ENCODE peak calls at places on chromosomes 12 and 14, in four cellular contexts. R, P, F and Z are unnamed samples.

GRCh38 chr12:81797100-81797499 is 38.0 kb upstream of the PPFIA2 start:
- DNase-seq in F (no peak), P (no peak), R (peak; percentile 71), Z (no peak)

GRCh38 chr12:63353559-63353958 is 202.6 kb upstream of the AVPR1A start:
- DNase-seq in P (no peak), F (no peak), R (no peak), Z (no peak)

GRCh38 chr12:54689034-54689372 is 40.8 kb upstream of the DCD start:
- DNase-seq in R (peak; percentile 54), F (no peak), P (no peak), Z (no peak)

GRCh38 chr12:105992849-105993740 is 145.7 kb downstream of the NUAK1 start:
- DNase-seq in R (peak; percentile 8), P (no peak), F (no peak), Z (no peak)

GRCh38 chr14:49566714-49567113 is 19.5 kb downstream of the RPS29 start:
- DNase-seq in F (no peak), P (no peak), R (no peak), Z (no peak)

GRCh38 chr12:68479832-68480291 is 130.8 kb upstream of the RAP1B start:
- DNase-seq in F (no peak), R (no peak), P (no peak), Z (no peak)

GRCh38 chr12:6925543-6926279 is 2.0 kb upstream of the ATN1 start:
- DNase-seq in R (peak; percentile 91), F (peak; percentile 92), P (peak; percentile 86), Z (no peak)

GRCh38 chr14:87332001-87332400 is 661.0 kb downstream of the GALC start:
- DNase-seq in R (no peak), P (no peak), F (no peak), Z (no peak)

GRCh38 chr14:54724772-54725325 is 157.9 kb downstream of the SAMD4A start:
- DNase-seq in P (no peak), F (no peak), R (no peak), Z (no peak)

GRCh38 chr12:110940933-110941332 is 20.6 kb upstream of the MYL2 start:
- DNase-seq in F (no peak), R (no peak), P (no peak), Z (no peak)

GRCh38 chr14:66078031-66078430 is 408.1 kb upstream of the CCDC196 start:
- DNase-seq in R (no peak), F (no peak), P (no peak), Z (no peak)

GRCh38 chr14:64788706-64789105 is 84.5 kb downstream of the PLEKHG3 start:
- DNase-seq in P (no peak), F (peak; percentile 33), R (no peak), Z (peak; percentile 62)

GRCh38 chr12:15526033-15526432 is 203.7 kb downstream of the PTPRO start:
- DNase-seq in R (peak; percentile 17), P (no peak), F (no peak), Z (no peak)

GRCh38 chr14:99270491-99271287 is 1.3 kb downstream of the BCL11B start:
- DNase-seq in R (peak; percentile 85), P (no peak), F (peak; percentile 67), Z (no peak)

GRCh38 chr12:51926718-51927117 is 19.4 kb downstream of the ACVRL1 start:
- DNase-seq in F (peak; percentile 63), P (no peak), R (peak; percentile 74), Z (no peak)

GRCh38 chr12:82359115-82359478 is 768 bp downstream of the METTL25 start:
- DNase-seq in F (no peak), R (peak; percentile 52), P (peak; percentile 36), Z (peak; percentile 22)

GRCh38 chr14:93299831-93300230 is 33.0 kb downstream of the BTBD7 start:
- DNase-seq in R (no peak), P (no peak), F (no peak), Z (no peak)

GRCh38 chr12:15336772-15337553 is 14.7 kb downstream of the PTPRO start:
- DNase-seq in P (no peak), F (no peak), R (no peak), Z (no peak)

GRCh38 chr14:100738269-100738691 is 11.6 kb downstream of the DLK1 start:
- DNase-seq in R (no peak), F (no peak), P (peak; percentile 38), Z (no peak)

GRCh38 chr12:32270818-32271710 is 128.3 kb upstream of the FGD4 start:
- DNase-seq in P (no peak), F (no peak), R (peak; percentile 49), Z (no peak)

GRCh38 chr14:72688990-72689677 is 204.8 kb downstream of the DPF3 start:
- DNase-seq in R (no peak), F (no peak), P (no peak), Z (no peak)

GRCh38 chr12:47422656-47423055 is 283.2 kb downstream of the RPAP3 start:
- DNase-seq in P (no peak), R (no peak), F (no peak), Z (no peak)

GRCh38 chr12:78864483-78865296 is at the start of gene SYT1:
- DNase-seq in F (no peak), R (peak; percentile 93), P (peak; percentile 53), Z (no peak)

GRCh38 chr12:52007158-52007921 is 594 bp downstream of the TAMALIN start:
- DNase-seq in F (no peak), P (peak; percentile 80), R (peak; percentile 49), Z (no peak)

GRCh38 chr12:119788783-119789182 is 88.3 kb downstream of the CIT start:
- DNase-seq in R (no peak), P (no peak), F (no peak), Z (no peak)

GRCh38 chr14:96634481-96634880 is 132.3 kb downstream of the PAPOLA start:
- DNase-seq in P (no peak), R (no peak), F (no peak), Z (no peak)

GRCh38 chr12:110338754-110339153 is 57.7 kb downstream of the ATP2A2 start:
- DNase-seq in P (no peak), R (peak; percentile 26), F (no peak), Z (no peak)

GRCh38 chr12:66717049-66717448 is 38.2 kb upstream of the GRIP1 start:
- DNase-seq in R (no peak), F (no peak), P (no peak), Z (no peak)

GRCh38 chr14:98953544-98954346 is 318.3 kb downstream of the BCL11B start:
- DNase-seq in F (peak; percentile 89), R (no peak), P (no peak), Z (peak; percentile 84)

GRCh38 chr14:94048676-94049624 is 22.8 kb downstream of the OTUB2 start:
- DNase-seq in R (no peak), F (peak; percentile 56), P (no peak), Z (no peak)

GRCh38 chr12:40044399-40044798 is 61.5 kb downstream of the SLC2A13 start:
- DNase-seq in P (no peak), F (no peak), R (no peak), Z (no peak)

GRCh38 chr14:102080183-102081080 is 6.4 kb downstream of the HSP90AA1 start:
- DNase-seq in F (no peak), P (no peak), R (no peak), Z (no peak)

GRCh38 chr14:54784657-54785056 is 118.0 kb downstream of the GCH1 start:
- DNase-seq in P (no peak), F (peak; percentile 92), R (no peak), Z (peak; percentile 94)

GRCh38 chr12:17215754-17216153 is 609.8 kb upstream of the LMO3 start:
- DNase-seq in F (no peak), R (peak; percentile 51), P (no peak), Z (no peak)

GRCh38 chr12:88453323-88453722 is 126.9 kb downstream of the KITLG start:
- DNase-seq in F (no peak), R (no peak), P (no peak), Z (no peak)

GRCh38 chr12:130017571-130018449 is 114.0 kb upstream of the TMEM132D start:
- DNase-seq in P (peak; percentile 41), F (no peak), R (peak; percentile 10), Z (no peak)

GRCh38 chr12:49092086-49092815 is 2.4 kb downstream of the DHH start:
- DNase-seq in P (peak; percentile 62), R (peak; percentile 90), F (no peak), Z (no peak)

GRCh38 chr12:92503977-92504966 is 198.5 kb upstream of the PLEKHG7 start:
- DNase-seq in P (no peak), F (no peak), R (no peak), Z (no peak)

GRCh38 chr14:67359775-67360468 is at the start of the genes ATP6V1D and EIF2S1:
- DNase-seq in P (peak; percentile 99), R (peak; percentile 99), F (peak; percentile 100), Z (peak; percentile 99)

GRCh38 chr14:67359319-67359774 is 257 bp downstream of the ATP6V1D start:
- DNase-seq in F (no peak), P (no peak), R (peak; percentile 54), Z (no peak)

GRCh38 chr14:67357583-67358354 is 1.8 kb downstream of the ATP6V1D start:
- DNase-seq in F (no peak), R (no peak), P (no peak), Z (no peak)

GRCh38 chr14:67360469-67361206 is 510 bp downstream of the EIF2S1 start:
- DNase-seq in P (no peak), R (peak; percentile 17), F (no peak), Z (no peak)

GRCh38 chr14:67358914-67359313 is 690 bp downstream of the ATP6V1D start:
- DNase-seq in R (peak; percentile 54), F (no peak), P (no peak), Z (no peak)
- H3K4me1 ChIP-seq in R (peaks cover 9% of the 10 kb centered on the region), F (peaks cover 62% of the 10 kb centered on the region), P (peaks cover 8% of the 10 kb centered on the region), Z (peaks cover 50% of the 10 kb centered on the region)

GRCh38 chr12:76085159-76085868 is 829 bp upstream of the NAP1L1 start:
- DNase-seq in F (no peak), R (no peak), P (no peak), Z (no peak)
- H3K4me1 ChIP-seq in F (peaks cover 25% of the 10 kb centered on the region), R (peaks cover 23% of the 10 kb centered on the region), P (no peaks in the 10 kb centered on the region), Z (peaks cover 30% of the 10 kb centered on the region)

GRCh38 chr12:94660436-94660835 is 10.1 kb upstream of the TMCC3 start:
- DNase-seq in P (no peak), F (no peak), R (no peak), Z (no peak)
- H3K4me1 ChIP-seq in P (no peaks in the 10 kb centered on the region), F (no peaks in the 10 kb centered on the region), R (peaks cover 1% of the 10 kb centered on the region), Z (no peaks in the 10 kb centered on the region)

GRCh38 chr14:61041704-61042103 is 60.7 kb downstream of the SLC38A6 start:
- DNase-seq in R (no peak), F (no peak), P (no peak), Z (no peak)

GRCh38 chr14:61043506-61043905 is 62.5 kb downstream of the SLC38A6 start:
- DNase-seq in R (no peak), P (no peak), F (no peak), Z (no peak)

GRCh38 chr14:61042220-61042619 is 61.2 kb downstream of the SLC38A6 start:
- DNase-seq in R (no peak), P (no peak), F (no peak), Z (no peak)
- H3K4me1 ChIP-seq in R (no peaks in the 10 kb centered on the region), P (no peaks in the 10 kb centered on the region), F (no peaks in the 10 kb centered on the region), Z (no peaks in the 10 kb centered on the region)

GRCh38 chr12:104529130-104529874 is 72.6 kb downstream of the CHST11 start:
- DNase-seq in R (no peak), F (no peak), P (no peak), Z (no peak)
- H3K4me1 ChIP-seq in R (peaks cover 26% of the 10 kb centered on the region), F (no peaks in the 10 kb centered on the region), P (peaks cover 1% of the 10 kb centered on the region), Z (no peaks in the 10 kb centered on the region)

DNA sequence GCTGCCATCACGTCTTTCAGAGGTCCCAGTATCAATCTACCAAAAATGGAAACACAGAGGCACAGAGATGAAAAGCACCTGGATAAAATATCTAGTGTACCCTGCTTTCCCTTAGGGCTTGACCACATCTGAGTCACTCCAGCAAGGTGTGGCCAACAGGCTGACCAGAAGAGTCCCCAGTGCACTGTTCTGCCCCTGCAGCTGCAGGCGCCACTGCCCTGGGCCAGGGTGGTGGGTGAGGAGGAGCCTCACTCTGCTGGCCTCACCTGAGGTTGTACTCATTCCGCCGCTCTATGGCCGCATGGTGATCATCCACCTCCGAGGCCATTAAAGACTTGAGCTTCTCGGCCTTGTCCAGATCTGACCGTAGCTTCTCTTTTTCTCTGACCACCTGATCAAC is 60.4 kb downstream of the NIN start:
- DNase-seq in R (no peak), F (no peak), P (no peak), Z (no peak)
- H3K4me1 ChIP-seq in R (no peaks in the 10 kb centered on the region), F (peaks cover 80% of the 10 kb centered on the region), P (peaks cover 3% of the 10 kb centered on the region), Z (peaks cover 7% of the 10 kb centered on the region)